ENCODE peak calls at places on chromosomes 3 and 15, in six cellular contexts. C, R, F, E, U and A are unnamed samples.

GRCh38 chr3:156448300-156448699 is 106.6 kb downstream of the SSR3 start:
- DNase-seq in C (no peak), F (peak), U (peak), E (peak), R (peak), A (no peak)

GRCh38 chr15:68389936-68390790 is 41.8 kb downstream of the ITGA11 start:
- DNase-seq in E (peak), R (no peak), C (no peak), F (peak), U (peak), A (no peak)

GRCh38 chr15:80581976-80582375 is 113.1 kb upstream of the ABHD17C start:
- DNase-seq in U (no peak), E (no peak), R (no peak), F (peak), C (no peak), A (no peak)

GRCh38 chr3:128282392-128283196 is 129.3 kb downstream of the EEFSEC start:
- DNase-seq in F (peak), C (no peak), E (peak), U (no peak), R (no peak), A (no peak)

GRCh38 chr3:47578691-47579632 is at the start of gene CSPG5:
- DNase-seq in U (peak), R (peak), E (no peak), F (no peak), C (peak), A (peak)

GRCh38 chr15:63244976-63245645 is 32.3 kb upstream of the APH1B start:
- DNase-seq in U (no peak), C (no peak), E (peak), R (no peak), F (no peak), A (no peak)

GRCh38 chr3:123401836-123402530 is 46.9 kb downstream of the ADCY5 start:
- DNase-seq in R (no peak), C (no peak), E (no peak), U (no peak), F (no peak), A (no peak)

GRCh38 chr3:61573441-61573840 is 12.1 kb downstream of the PTPRG start:
- DNase-seq in U (no peak), C (no peak), R (no peak), F (peak), E (no peak), A (no peak)

GRCh38 chr3:17938313-17938712 is 195.9 kb upstream of the TBC1D5 start:
- DNase-seq in F (no peak), R (peak), C (no peak), E (no peak), U (no peak), A (no peak)

GRCh38 chr15:89197503-89197971 is 23.8 kb downstream of the RLBP1 start:
- DNase-seq in F (no peak), R (peak), U (no peak), C (peak), E (no peak), A (no peak)

GRCh38 chr3:185063431-185063830 is 89.4 kb downstream of the C3orf70 start:
- DNase-seq in R (no peak), E (no peak), C (no peak), F (no peak), U (no peak), A (no peak)

GRCh38 chr3:185067173-185067572 is 85.7 kb downstream of the C3orf70 start:
- DNase-seq in E (no peak), F (no peak), C (no peak), R (no peak), U (no peak), A (no peak)

GRCh38 chr3:185062221-185062620 is 90.6 kb downstream of the C3orf70 start:
- DNase-seq in U (no peak), C (no peak), F (no peak), E (no peak), R (no peak), A (no peak)

GRCh38 chr3:185066251-185066650 is 86.6 kb downstream of the C3orf70 start:
- DNase-seq in C (no peak), R (no peak), F (no peak), E (no peak), U (no peak), A (no peak)

DNA sequence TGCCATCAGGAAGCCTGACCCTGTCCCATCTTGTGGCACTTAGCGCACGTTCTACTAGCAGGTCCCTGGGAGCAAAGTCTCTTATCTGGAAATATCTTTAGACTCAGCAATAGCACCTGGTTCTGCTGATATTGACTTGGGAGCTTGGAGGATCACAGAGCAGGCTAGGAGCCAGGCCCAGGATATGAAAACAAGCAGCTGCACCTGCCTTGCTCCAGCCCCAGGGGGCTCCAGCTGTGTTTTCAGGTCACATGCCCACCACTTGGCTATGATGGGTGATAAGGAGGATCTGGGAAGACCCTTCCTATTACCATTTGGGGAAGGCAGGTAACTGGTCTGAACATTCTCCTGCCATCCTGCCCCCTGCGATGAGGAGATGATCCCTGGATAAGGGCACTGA is 87.8 kb downstream of the C3orf70 start:
- DNase-seq in F (no peak), E (no peak), C (no peak), R (no peak), U (no peak), A (no peak)
- TF ChIP-seq CTCF in F (no peak), E (no peak), C (no peak), R (no peak), U (no peak), A (no peak)

GRCh38 chr15:98901438-98901837 is 106.2 kb downstream of the PGPEP1L start:
- DNase-seq in E (no peak), R (no peak), C (no peak), F (no peak), U (no peak), A (no peak)

GRCh38 chr15:98906712-98907083 is 100.9 kb downstream of the PGPEP1L start:
- DNase-seq in F (peak), E (peak), C (no peak), U (no peak), R (no peak), A (no peak)

GRCh38 chr15:98905981-98906711 is 101.4 kb downstream of the PGPEP1L start:
- DNase-seq in R (no peak), C (no peak), U (no peak), E (peak), F (no peak), A (no peak)

GRCh38 chr15:98903377-98904018 is 104.1 kb downstream of the PGPEP1L start:
- DNase-seq in R (no peak), E (peak), U (no peak), F (peak), C (no peak), A (no peak)

DNA sequence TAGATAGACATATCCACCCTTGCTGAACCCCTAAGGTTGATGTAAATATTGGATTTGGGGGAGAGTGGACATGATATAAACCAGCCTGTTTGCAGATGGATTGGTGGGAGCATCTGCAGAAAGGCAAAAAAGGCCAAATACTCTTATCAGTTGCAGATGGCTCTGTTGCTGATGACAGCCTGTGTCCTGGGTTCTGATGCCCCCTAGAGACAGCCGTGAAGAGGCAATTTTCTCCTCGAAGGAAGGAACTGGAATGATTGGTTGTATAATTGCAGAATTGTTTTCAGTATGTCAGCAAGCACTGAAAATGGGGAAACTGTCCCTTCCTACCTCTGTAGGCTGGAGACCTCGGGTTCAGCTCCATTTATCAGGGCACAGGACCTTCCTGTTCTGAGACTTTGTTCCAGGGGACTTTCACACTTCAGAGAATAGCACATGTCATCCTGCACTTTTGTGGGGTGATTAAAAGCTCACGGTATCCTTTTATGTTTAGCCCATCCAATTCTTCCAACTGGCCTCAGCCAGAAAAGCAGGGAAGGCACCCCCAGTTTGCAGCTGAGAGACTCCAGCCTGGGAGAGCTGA is 103.0 kb downstream of the PGPEP1L start:
- DNase-seq in R (peak), C (no peak), E (peak), F (peak), U (peak), A (peak)
- TF ChIP-seq CTCF in R (peak), C (peak), E (peak), F (peak), U (peak), A (peak)

DNA sequence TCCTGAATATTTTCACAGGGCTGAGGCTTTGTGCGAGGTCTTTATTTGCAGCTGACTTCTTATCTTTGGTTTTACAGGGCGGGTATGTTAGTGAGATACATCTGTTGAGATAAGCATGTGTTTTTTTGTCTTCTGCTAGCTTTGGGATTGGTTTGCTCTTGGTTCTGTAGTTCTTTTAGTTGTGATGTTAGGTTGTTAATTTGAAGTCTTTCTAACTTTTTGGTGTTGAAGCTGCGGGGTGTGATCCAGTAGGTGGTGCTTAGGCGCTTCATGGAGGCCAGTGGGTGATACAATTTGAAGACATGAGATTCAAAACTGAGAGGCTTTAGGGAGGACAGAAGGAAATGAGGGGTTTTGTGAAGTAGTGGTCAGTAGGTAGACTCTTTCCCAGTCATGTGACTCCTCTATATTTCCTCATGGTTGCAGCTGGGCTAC is 68.0 kb upstream of the TNFSF10 start:
- DNase-seq in E (no peak), U (no peak), F (no peak), C (no peak), R (no peak), A (no peak)
- TF ChIP-seq CTCF in E (no peak), U (no peak), F (no peak), C (no peak), R (no peak), A (no peak)

DNA sequence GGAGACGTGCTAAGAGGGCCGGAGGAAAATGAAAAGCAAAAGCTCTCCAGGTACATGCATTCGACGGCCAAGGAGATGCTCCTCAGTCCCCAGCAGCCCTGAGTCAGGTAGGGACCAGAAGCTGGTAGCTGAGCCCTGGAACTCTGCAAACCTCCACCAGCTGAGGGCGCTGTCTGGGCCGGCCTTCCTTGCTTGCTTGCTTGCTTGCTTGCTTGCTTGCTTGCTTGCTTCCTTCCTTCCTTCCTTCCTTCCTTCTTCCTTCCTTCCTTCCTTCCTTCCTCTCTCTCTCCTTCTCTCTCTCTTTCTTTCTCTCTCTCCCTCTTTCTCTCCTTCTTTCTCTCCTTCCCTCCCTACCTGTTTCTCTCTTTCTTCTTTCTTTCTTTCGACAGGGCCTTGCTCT is 94.6 kb upstream of the RASGRF1 start:
- DNase-seq in R (peak), E (no peak), U (no peak), F (no peak), C (no peak), A (no peak)
- TF ChIP-seq CTCF in R (peak), E (peak), U (peak), F (peak), C (no peak), A (peak)

DNA sequence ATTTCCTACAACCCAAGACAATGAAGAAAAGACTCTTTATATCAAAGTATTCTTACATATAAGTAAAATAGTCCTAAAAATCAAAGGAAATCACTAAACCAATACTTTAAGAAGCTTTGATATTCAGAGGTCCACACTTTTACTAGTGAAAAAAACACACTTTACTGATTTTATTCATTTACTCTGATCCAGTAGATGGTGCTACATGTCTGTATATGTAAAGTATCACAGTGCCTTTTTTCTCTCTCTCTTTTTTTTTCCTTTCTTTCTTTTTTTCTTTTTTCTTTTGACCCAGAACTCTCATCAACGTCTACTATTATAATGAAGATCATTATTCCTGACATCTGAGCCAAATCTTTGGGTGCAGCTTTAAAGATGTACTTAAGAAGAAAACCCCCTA is 10.8 kb upstream of the CCDC39 start:
- DNase-seq in U (no peak), F (no peak), E (no peak), R (no peak), C (no peak), A (no peak)
- TF ChIP-seq CTCF in U (no peak), F (peak), E (no peak), R (peak), C (peak), A (peak)

GRCh38 chr3:38702231-38702630 is 52.7 kb upstream of the SCN5A start:
- DNase-seq in C (no peak), E (no peak), R (no peak), F (no peak), U (no peak), A (no peak)

GRCh38 chr3:38713121-38713520 is 63.6 kb upstream of the SCN5A start:
- DNase-seq in C (no peak), R (no peak), U (no peak), F (no peak), E (no peak), A (no peak)

GRCh38 chr3:38706961-38707360 is 57.5 kb upstream of the SCN5A start:
- DNase-seq in F (no peak), U (no peak), C (no peak), R (no peak), E (no peak), A (no peak)

GRCh38 chr3:38711321-38711720 is 61.8 kb upstream of the SCN5A start:
- DNase-seq in U (no peak), R (no peak), C (no peak), E (no peak), F (no peak), A (no peak)

GRCh38 chr3:38707730-38708129 is 58.2 kb upstream of the SCN5A start:
- DNase-seq in C (no peak), E (no peak), R (peak), F (no peak), U (no peak), A (no peak)
- TF ChIP-seq CTCF in C (peak), E (peak), R (peak), F (peak), U (peak), A (peak)